ENCODE peak calls at places on chromosomes 5 and 9, in five cellular contexts. E is PC-3, Y is foreskin fibroblast, S is T1000, U is astrocyte of the spinal cord. L is an unnamed sample.

GRCh38 chr5:78753093-78753531 is 104.5 kb upstream of the LHFPL2 start:
- DNase-seq in E (no peak), Y (peak; percentile 51), S (no peak), U (peak; percentile 66), L (no peak)

GRCh38 chr5:148543727-148544126 is 110.6 kb downstream of the HTR4 start:
- DNase-seq in E (no peak), Y (peak; percentile 4), S (no peak), U (no peak), L (no peak)

GRCh38 chr9:121780641-121781040 is 129.2 kb downstream of the DAB2IP start:
- DNase-seq in E (no peak), Y (no peak), S (no peak), U (no peak), L (no peak)

GRCh38 chr5:179795049-179795862 is 1.5 kb downstream of the LTC4S start:
- DNase-seq in E (peak; percentile 47), Y (no peak), S (no peak), U (no peak), L (no peak)

GRCh38 chr5:71677977-71678376 is 41.1 kb upstream of the CARTPT start:
- DNase-seq in E (no peak), Y (no peak), S (no peak), U (no peak), L (no peak)

GRCh38 chr9:32426278-32426939 is 42.0 kb downstream of the ACO1 start:
- DNase-seq in E (peak; percentile 64), Y (peak; percentile 72), S (peak; percentile 23), U (peak; percentile 87), L (peak; percentile 30)

GRCh38 chr5:150945501-150945900 is 40.7 kb upstream of the ZNF300 start:
- DNase-seq in E (no peak), Y (peak; percentile 22), S (peak; percentile 10), U (peak; percentile 15), L (no peak)

GRCh38 chr5:179974281-179974945 is 66.7 kb upstream of the TBC1D9B start:
- DNase-seq in E (no peak), Y (no peak), S (no peak), U (no peak), L (no peak)

GRCh38 chr9:2120926-2121689 is 106.0 kb downstream of the SMARCA2 start:
- DNase-seq in E (peak; percentile 35), Y (peak; percentile 20), S (no peak), U (peak; percentile 47), L (no peak)

GRCh38 chr5:172525633-172526360 is 71.5 kb upstream of the SH3PXD2B start:
- DNase-seq in E (no peak), Y (no peak), S (no peak), U (no peak), L (no peak)

GRCh38 chr5:2186472-2187015 is 303.8 kb upstream of the IRX4 start:
- DNase-seq in E (no peak), Y (no peak), S (no peak), U (no peak), L (no peak)

GRCh38 chr5:42250-42649 is 49.7 kb upstream of the PLEKHG4B start:
- DNase-seq in E (peak; percentile 66), Y (no peak), S (no peak), U (peak; percentile 10), L (no peak)

GRCh38 chr5:65041296-65042158 is 272.8 kb downstream of the CWC27 start:
- DNase-seq in E (peak; percentile 46), Y (peak; percentile 62), S (no peak), U (peak; percentile 32), L (no peak)

GRCh38 chr9:133050142-133050541 is 11.6 kb upstream of the CEL start:
- DNase-seq in E (no peak), Y (peak; percentile 39), S (no peak), U (peak; percentile 62), L (no peak)

GRCh38 chr9:130555968-130556367 is 23.4 kb upstream of the FUBP3 start:
- DNase-seq in E (peak; percentile 71), Y (no peak), S (no peak), U (no peak), L (no peak)

GRCh38 chr9:89312154-89312616 is 1.2 kb downstream of the CKS2 start:
- DNase-seq in E (peak; percentile 23), Y (peak; percentile 17), S (no peak), U (peak; percentile 37), L (peak; percentile 23)

GRCh38 chr5:96997265-96997859 is 61.5 kb downstream of the LNPEP start:
- DNase-seq in E (peak; percentile 63), Y (peak; percentile 20), S (no peak), U (peak; percentile 67), L (peak; percentile 32)

GRCh38 chr9:81687521-81688261 is 1.7 kb downstream of the TLE1 start:
- DNase-seq in E (peak; percentile 23), Y (no peak), S (no peak), U (peak; percentile 29), L (no peak)

GRCh38 chr9:119360237-119360636 is 9.0 kb downstream of the BRINP1 start:
- DNase-seq in E (no peak), Y (no peak), S (no peak), U (no peak), L (no peak)

GRCh38 chr9:35736201-35736633 is 3.8 kb downstream of the CREB3 start:
- DNase-seq in E (peak; percentile 76), Y (peak; percentile 71), S (no peak), U (peak; percentile 83), L (peak; percentile 74)

GRCh38 chr5:92939428-92939827 is 641.6 kb downstream of the NR2F1-AS1 start:
- DNase-seq in E (no peak), Y (no peak), S (no peak), U (no peak), L (no peak)

GRCh38 chr5:24606974-24607373 is 37.8 kb downstream of the CDH10 start:
- DNase-seq in E (no peak), Y (no peak), S (no peak), U (no peak), L (no peak)

GRCh38 chr5:146345240-146345577 is 6.6 kb downstream of the POU4F3 start:
- DNase-seq in E (no peak), Y (no peak), S (no peak), U (no peak), L (no peak)

GRCh38 chr5:134142806-134143205 is 28.3 kb downstream of the TCF7 start:
- DNase-seq in E (no peak), Y (no peak), S (no peak), U (no peak), L (peak; percentile 3)

GRCh38 chr5:89421035-89421434 is 538.1 kb upstream of the MEF2C start:
- DNase-seq in E (peak; percentile 65), Y (no peak), S (no peak), U (peak; percentile 60), L (no peak)

GRCh38 chr5:206927-207536 is 10.9 kb downstream of the CCDC127 start:
- DNase-seq in E (peak; percentile 40), Y (no peak), S (no peak), U (no peak), L (no peak)

GRCh38 chr5:80554646-80555045 is 15.4 kb downstream of the ANKRD34B start:
- DNase-seq in E (no peak), Y (no peak), S (no peak), U (no peak), L (no peak)

GRCh38 chr9:125635888-125636287 is 71.1 kb downstream of the MAPKAP1 start:
- DNase-seq in E (no peak), Y (no peak), S (no peak), U (no peak), L (no peak)

GRCh38 chr5:132674671-132675506 is 1.1 kb downstream of the IL4 start:
- DNase-seq in E (peak; percentile 92), Y (peak; percentile 91), S (peak; percentile 46), U (peak; percentile 96), L (no peak)

GRCh38 chr9:133089271-133089671 is 27.5 kb downstream of the CEL start:
- DNase-seq in E (no peak), Y (no peak), S (no peak), U (no peak), L (peak; percentile 20)

L was measured in DND-41.